ENCODE peak calls at places on chromosomes 11 and 22, in four cellular contexts. One of them, this sample, is unnamed.

GRCh38 chr11:27116684-27117083 is 76.1 kb downstream of the BBOX1 start:
- DNase-seq in AG10803: peak
- DNase-seq in left ventricle myocardium inferior: no peak
- DNase-seq in astrocyte of the spinal cord: peak
- DNase-seq in this sample: no peak

GRCh38 chr22:37147186-37147990 is 2.3 kb downstream of the IL2RB start:
- DNase-seq in AG10803: peak
- DNase-seq in left ventricle myocardium inferior: no peak
- DNase-seq in astrocyte of the spinal cord: no peak
- DNase-seq in this sample: no peak

GRCh38 chr11:134668796-134669195 is 256.8 kb upstream of the B3GAT1 start:
- DNase-seq in AG10803: no peak
- DNase-seq in left ventricle myocardium inferior: no peak
- DNase-seq in astrocyte of the spinal cord: no peak
- DNase-seq in this sample: no peak

GRCh38 chr22:40641269-40641668 is 4.8 kb upstream of the MRTFA start:
- DNase-seq in AG10803: no peak
- DNase-seq in left ventricle myocardium inferior: no peak
- DNase-seq in astrocyte of the spinal cord: no peak
- DNase-seq in this sample: no peak

GRCh38 chr11:29452131-29452530 is 564.7 kb downstream of the KCNA4 start:
- DNase-seq in AG10803: peak
- DNase-seq in left ventricle myocardium inferior: no peak
- DNase-seq in astrocyte of the spinal cord: peak
- DNase-seq in this sample: no peak

GRCh38 chr22:33018232-33018864 is 39.8 kb downstream of the SYN3 start:
- DNase-seq in AG10803: peak
- DNase-seq in left ventricle myocardium inferior: peak
- DNase-seq in astrocyte of the spinal cord: peak
- DNase-seq in this sample: no peak

GRCh38 chr11:113556036-113556435 is 80.8 kb upstream of the DRD2 start:
- DNase-seq in AG10803: no peak
- DNase-seq in left ventricle myocardium inferior: no peak
- DNase-seq in astrocyte of the spinal cord: no peak
- DNase-seq in this sample: no peak

GRCh38 chr11:70486026-70486415 is 87.7 kb downstream of the CTTN start:
- DNase-seq in AG10803: no peak
- DNase-seq in left ventricle myocardium inferior: no peak
- DNase-seq in astrocyte of the spinal cord: no peak
- DNase-seq in this sample: no peak

GRCh38 chr22:44029069-44029468 is 5.0 kb downstream of the PARVB start:
- DNase-seq in AG10803: no peak
- DNase-seq in left ventricle myocardium inferior: no peak
- DNase-seq in astrocyte of the spinal cord: no peak
- DNase-seq in this sample: no peak

GRCh38 chr22:20946080-20946986 is 20.7 kb upstream of the AIFM3 start:
- DNase-seq in AG10803: peak
- DNase-seq in left ventricle myocardium inferior: no peak
- DNase-seq in astrocyte of the spinal cord: peak
- DNase-seq in this sample: no peak

GRCh38 chr11:68698993-68699392 is 14.6 kb downstream of the GAL start:
- DNase-seq in AG10803: no peak
- DNase-seq in left ventricle myocardium inferior: no peak
- DNase-seq in astrocyte of the spinal cord: no peak
- DNase-seq in this sample: no peak
- H3K4me3 ChIP-seq in AG10803: no peak
- H3K4me3 ChIP-seq in left ventricle myocardium inferior: no peak
- H3K4me3 ChIP-seq in astrocyte of the spinal cord: no peak
- H3K4me3 ChIP-seq in this sample: no peak

GRCh38 chr11:119066481-119066880 is 1.1 kb upstream of the VPS11 start:
- DNase-seq in AG10803: no peak
- DNase-seq in left ventricle myocardium inferior: no peak
- DNase-seq in astrocyte of the spinal cord: no peak
- DNase-seq in this sample: no peak
- H3K4me3 ChIP-seq in AG10803: peak
- H3K4me3 ChIP-seq in left ventricle myocardium inferior: peak
- H3K4me3 ChIP-seq in astrocyte of the spinal cord: peak
- H3K4me3 ChIP-seq in this sample: peak

GRCh38 chr11:90220391-90220790 is 2.5 kb downstream of the CHORDC1 start:
- DNase-seq in AG10803: peak
- DNase-seq in left ventricle myocardium inferior: no peak
- DNase-seq in astrocyte of the spinal cord: peak
- DNase-seq in this sample: no peak

GRCh38 chr11:90219438-90219837 is 3.4 kb downstream of the CHORDC1 start:
- DNase-seq in AG10803: no peak
- DNase-seq in left ventricle myocardium inferior: no peak
- DNase-seq in astrocyte of the spinal cord: no peak
- DNase-seq in this sample: no peak

GRCh38 chr11:90222459-90223247 is at the start of gene CHORDC1:
- DNase-seq in AG10803: peak
- DNase-seq in left ventricle myocardium inferior: peak
- DNase-seq in astrocyte of the spinal cord: peak
- DNase-seq in this sample: peak

GRCh38 chr11:90222152-90222458 is 744 bp downstream of the CHORDC1 start:
- DNase-seq in AG10803: peak
- DNase-seq in left ventricle myocardium inferior: no peak
- DNase-seq in astrocyte of the spinal cord: no peak
- DNase-seq in this sample: no peak

GRCh38 chr11:90223248-90223585 is 368 bp upstream of the CHORDC1 start:
- DNase-seq in AG10803: no peak
- DNase-seq in left ventricle myocardium inferior: no peak
- DNase-seq in astrocyte of the spinal cord: no peak
- DNase-seq in this sample: no peak
- H3K4me3 ChIP-seq in AG10803: peak
- H3K4me3 ChIP-seq in left ventricle myocardium inferior: peak
- H3K4me3 ChIP-seq in astrocyte of the spinal cord: peak
- H3K4me3 ChIP-seq in this sample: peak

GRCh38 chr11:1570531-1570895 is 1.6 kb downstream of the DUSP8 start:
- DNase-seq in AG10803: no peak
- DNase-seq in left ventricle myocardium inferior: no peak
- DNase-seq in astrocyte of the spinal cord: no peak
- DNase-seq in this sample: peak
- H3K4me3 ChIP-seq in AG10803: no peak
- H3K4me3 ChIP-seq in left ventricle myocardium inferior: peak
- H3K4me3 ChIP-seq in astrocyte of the spinal cord: peak
- H3K4me3 ChIP-seq in this sample: peak

GRCh38 chr11:31996159-31996881 is 94.6 kb upstream of the RCN1 start:
- DNase-seq in AG10803: no peak
- DNase-seq in left ventricle myocardium inferior: no peak
- DNase-seq in astrocyte of the spinal cord: no peak
- DNase-seq in this sample: no peak
- H3K4me3 ChIP-seq in AG10803: no peak
- H3K4me3 ChIP-seq in left ventricle myocardium inferior: no peak
- H3K4me3 ChIP-seq in astrocyte of the spinal cord: no peak
- H3K4me3 ChIP-seq in this sample: no peak

DNA sequence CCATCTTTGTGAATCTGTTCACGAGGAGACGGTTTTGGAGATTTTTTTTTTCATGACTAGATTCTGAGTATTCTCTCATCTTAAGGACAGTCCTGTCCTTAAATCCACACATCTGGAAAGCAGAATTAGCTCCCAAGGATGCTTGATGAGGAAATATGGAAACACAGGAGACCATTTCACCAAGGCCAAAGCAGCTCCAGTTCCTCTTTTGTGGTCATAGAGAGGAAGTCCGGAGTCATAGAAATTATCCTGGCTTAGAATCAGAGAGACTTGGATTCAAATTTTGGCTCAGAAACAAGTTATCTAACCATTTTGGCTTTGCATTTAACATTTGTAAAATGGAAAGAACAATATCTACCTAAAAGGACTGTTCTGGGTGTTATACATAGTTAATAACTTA is 7.3 kb upstream of the TEAD1 start:
- DNase-seq in AG10803: no peak
- DNase-seq in left ventricle myocardium inferior: no peak
- DNase-seq in astrocyte of the spinal cord: no peak
- DNase-seq in this sample: no peak
- H3K4me3 ChIP-seq in AG10803: no peak
- H3K4me3 ChIP-seq in left ventricle myocardium inferior: no peak
- H3K4me3 ChIP-seq in astrocyte of the spinal cord: no peak
- H3K4me3 ChIP-seq in this sample: no peak

GRCh38 chr11:120704256-120704750 is 192.8 kb downstream of the GRIK4 start:
- DNase-seq in AG10803: no peak
- DNase-seq in left ventricle myocardium inferior: no peak
- DNase-seq in astrocyte of the spinal cord: no peak
- DNase-seq in this sample: no peak

GRCh38 chr11:120702656-120703055 is 191.1 kb downstream of the GRIK4 start:
- DNase-seq in AG10803: no peak
- DNase-seq in left ventricle myocardium inferior: no peak
- DNase-seq in astrocyte of the spinal cord: no peak
- DNase-seq in this sample: no peak

GRCh38 chr11:120706257-120706656 is 194.7 kb downstream of the GRIK4 start:
- DNase-seq in AG10803: no peak
- DNase-seq in left ventricle myocardium inferior: no peak
- DNase-seq in astrocyte of the spinal cord: no peak
- DNase-seq in this sample: no peak

GRCh38 chr11:120707098-120707497 is 195.6 kb downstream of the GRIK4 start:
- DNase-seq in AG10803: peak
- DNase-seq in left ventricle myocardium inferior: no peak
- DNase-seq in astrocyte of the spinal cord: peak
- DNase-seq in this sample: no peak

GRCh38 chr11:120703358-120704152 is 192.0 kb downstream of the GRIK4 start:
- DNase-seq in AG10803: no peak
- DNase-seq in left ventricle myocardium inferior: no peak
- DNase-seq in astrocyte of the spinal cord: no peak
- DNase-seq in this sample: no peak
- H3K4me3 ChIP-seq in AG10803: no peak
- H3K4me3 ChIP-seq in left ventricle myocardium inferior: no peak
- H3K4me3 ChIP-seq in astrocyte of the spinal cord: no peak
- H3K4me3 ChIP-seq in this sample: no peak

GRCh38 chr11:128718064-128718463 is 24.2 kb downstream of the FLI1 start:
- DNase-seq in AG10803: no peak
- DNase-seq in left ventricle myocardium inferior: no peak
- DNase-seq in astrocyte of the spinal cord: no peak
- DNase-seq in this sample: no peak

GRCh38 chr11:128716661-128717210 is 22.9 kb downstream of the FLI1 start:
- DNase-seq in AG10803: no peak
- DNase-seq in left ventricle myocardium inferior: no peak
- DNase-seq in astrocyte of the spinal cord: peak
- DNase-seq in this sample: no peak

GRCh38 chr11:128716231-128716630 is 22.4 kb downstream of the FLI1 start:
- DNase-seq in AG10803: no peak
- DNase-seq in left ventricle myocardium inferior: no peak
- DNase-seq in astrocyte of the spinal cord: peak
- DNase-seq in this sample: no peak

GRCh38 chr11:128715691-128716153 is 21.9 kb downstream of the FLI1 start:
- DNase-seq in AG10803: peak
- DNase-seq in left ventricle myocardium inferior: no peak
- DNase-seq in astrocyte of the spinal cord: peak
- DNase-seq in this sample: no peak

GRCh38 chr11:128717581-128717980 is 23.7 kb downstream of the FLI1 start:
- DNase-seq in AG10803: no peak
- DNase-seq in left ventricle myocardium inferior: no peak
- DNase-seq in astrocyte of the spinal cord: no peak
- DNase-seq in this sample: no peak
- H3K4me3 ChIP-seq in AG10803: no peak
- H3K4me3 ChIP-seq in left ventricle myocardium inferior: peak
- H3K4me3 ChIP-seq in astrocyte of the spinal cord: no peak
- H3K4me3 ChIP-seq in this sample: no peak

DNA sequence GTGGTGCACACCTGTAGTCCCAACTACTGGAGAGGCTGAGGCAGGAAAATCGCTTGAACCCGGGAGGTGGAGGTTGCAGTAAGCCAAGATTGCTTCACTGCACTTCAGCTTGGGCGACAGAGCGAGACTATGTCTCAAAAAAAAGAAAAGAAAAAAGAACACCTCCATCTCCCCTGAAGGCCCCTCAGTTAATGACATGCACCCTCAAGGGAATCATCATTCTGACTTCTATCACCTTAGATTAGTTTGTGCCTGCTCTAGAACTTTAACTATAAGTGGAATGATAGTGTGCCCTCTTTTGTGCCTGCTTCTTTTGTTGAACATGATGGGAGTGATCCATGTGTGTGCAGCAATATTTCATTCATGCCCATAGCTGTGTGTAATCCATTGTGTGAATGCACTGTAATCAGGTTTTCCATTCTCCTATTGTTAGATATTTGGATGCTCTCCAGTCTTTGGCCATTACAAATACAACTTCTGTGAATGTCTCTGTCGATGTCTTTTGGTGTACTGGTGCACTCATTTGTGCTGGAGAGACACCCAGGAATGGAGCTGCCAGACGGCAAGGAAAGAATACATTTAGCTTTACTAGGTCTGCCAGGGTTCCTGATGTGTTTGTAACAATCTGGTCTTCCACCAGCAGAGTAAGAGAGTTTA is 883 bp upstream of the VPREB3 start:
- DNase-seq in AG10803: no peak
- DNase-seq in left ventricle myocardium inferior: no peak
- DNase-seq in astrocyte of the spinal cord: no peak
- DNase-seq in this sample: no peak
- H3K4me3 ChIP-seq in AG10803: no peak
- H3K4me3 ChIP-seq in left ventricle myocardium inferior: no peak
- H3K4me3 ChIP-seq in astrocyte of the spinal cord: no peak
- H3K4me3 ChIP-seq in this sample: no peak

DNA sequence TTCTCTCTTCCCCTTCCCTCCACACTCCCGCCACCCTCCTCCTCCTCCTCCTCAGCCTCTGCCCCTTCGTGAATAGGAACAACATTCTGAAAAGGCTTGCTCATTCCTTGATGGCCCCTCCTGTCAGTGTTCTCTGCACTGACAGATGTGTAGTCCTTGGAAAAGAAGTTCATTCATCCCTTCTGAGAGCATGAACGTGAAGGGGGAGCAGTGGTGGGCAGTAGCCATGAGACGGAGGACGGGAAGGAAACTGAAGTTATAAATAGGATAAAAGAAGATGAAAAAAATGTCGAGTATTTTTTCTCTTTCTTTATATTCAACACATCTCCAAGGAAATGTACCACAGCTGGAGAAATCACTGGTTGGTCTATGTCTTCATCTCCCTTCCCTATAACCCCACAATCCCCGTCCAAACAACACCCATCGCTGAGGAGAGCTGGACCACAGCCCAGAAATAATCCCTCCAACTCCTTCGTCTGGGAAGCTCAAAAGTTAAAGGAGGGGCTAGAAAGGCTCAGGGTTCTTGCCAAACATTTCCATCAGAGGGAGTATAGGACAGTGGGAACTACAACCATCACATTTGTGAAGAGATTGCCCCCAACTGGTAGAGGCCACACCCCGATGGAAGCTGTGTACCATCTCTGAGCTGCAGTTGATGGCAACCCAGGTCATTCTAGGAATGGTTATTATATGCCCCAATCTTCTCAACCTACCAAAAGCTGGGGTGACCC is 33.5 kb downstream of the ETS1 start:
- DNase-seq in AG10803: no peak
- DNase-seq in left ventricle myocardium inferior: no peak
- DNase-seq in astrocyte of the spinal cord: peak
- DNase-seq in this sample: no peak
- H3K4me3 ChIP-seq in AG10803: no peak
- H3K4me3 ChIP-seq in left ventricle myocardium inferior: peak
- H3K4me3 ChIP-seq in astrocyte of the spinal cord: no peak
- H3K4me3 ChIP-seq in this sample: no peak